ENCODE peak calls at places on chromosomes 13 and 19, in five cellular contexts. K is body of pancreas; W is suprapubic skin; L is Caco-2; Q is CD8-positive, alpha-beta T cell. Y is an unnamed sample.

GRCh38 chr19:36136975-36137686 is 2.7 kb upstream of the CAPNS1 start:
- DNase-seq in K (peak), W (no peak), L (no peak), Q (no peak), Y (peak)

GRCh38 chr13:97810152-97810551 is 143.3 kb upstream of the IPO5 start:
- DNase-seq in K (no peak), W (no peak), L (peak), Q (no peak), Y (peak)

GRCh38 chr13:28658539-28658795 is 463 bp upstream of the POMP start:
- DNase-seq in K (no peak), W (no peak), L (no peak), Q (no peak), Y (no peak)

GRCh38 chr19:40398417-40399056 is 8.6 kb upstream of the HIPK4 start:
- DNase-seq in K (no peak), W (no peak), L (peak), Q (peak), Y (no peak)

GRCh38 chr13:41428155-41428554 is 29.2 kb upstream of the RGCC start:
- DNase-seq in K (no peak), W (no peak), L (no peak), Q (peak), Y (no peak)

GRCh38 chr13:41465215-41465907 is 8.0 kb downstream of the RGCC start:
- DNase-seq in K (no peak), W (no peak), L (no peak), Q (peak), Y (peak)

GRCh38 chr19:21202865-21203494 is 61.1 kb downstream of the ZNF431 start:
- DNase-seq in K (peak), W (no peak), L (no peak), Q (no peak), Y (peak)

GRCh38 chr19:20162821-20163220 is 4.2 kb upstream of the ZNF486 start:
- DNase-seq in K (no peak), W (no peak), L (no peak), Q (no peak), Y (no peak)

GRCh38 chr13:57408312-57408711 is 223.2 kb upstream of the PCDH17 start:
- DNase-seq in K (no peak), W (no peak), L (no peak), Q (no peak), Y (no peak)

GRCh38 chr19:15432018-15432494 is 13.3 kb upstream of the AKAP8L start:
- DNase-seq in K (no peak), W (no peak), L (no peak), Q (no peak), Y (no peak)

GRCh38 chr19:56612737-56613136 is 17.6 kb downstream of the ZNF71 start:
- DNase-seq in K (no peak), W (no peak), L (no peak), Q (no peak), Y (no peak)

GRCh38 chr19:50657222-50657669 is 8.0 kb downstream of the C19orf81 start:
- DNase-seq in K (no peak), W (no peak), L (no peak), Q (no peak), Y (no peak)

GRCh38 chr19:50660083-50660366 is 10.8 kb downstream of the C19orf81 start:
- DNase-seq in K (no peak), W (no peak), L (no peak), Q (no peak), Y (no peak)

GRCh38 chr19:50659318-50660082 is 10.3 kb downstream of the C19orf81 start:
- DNase-seq in K (no peak), W (no peak), L (no peak), Q (no peak), Y (no peak)

GRCh38 chr19:50657672-50658437 is 8.6 kb downstream of the C19orf81 start:
- DNase-seq in K (peak), W (peak), L (peak), Q (peak), Y (peak)

DNA sequence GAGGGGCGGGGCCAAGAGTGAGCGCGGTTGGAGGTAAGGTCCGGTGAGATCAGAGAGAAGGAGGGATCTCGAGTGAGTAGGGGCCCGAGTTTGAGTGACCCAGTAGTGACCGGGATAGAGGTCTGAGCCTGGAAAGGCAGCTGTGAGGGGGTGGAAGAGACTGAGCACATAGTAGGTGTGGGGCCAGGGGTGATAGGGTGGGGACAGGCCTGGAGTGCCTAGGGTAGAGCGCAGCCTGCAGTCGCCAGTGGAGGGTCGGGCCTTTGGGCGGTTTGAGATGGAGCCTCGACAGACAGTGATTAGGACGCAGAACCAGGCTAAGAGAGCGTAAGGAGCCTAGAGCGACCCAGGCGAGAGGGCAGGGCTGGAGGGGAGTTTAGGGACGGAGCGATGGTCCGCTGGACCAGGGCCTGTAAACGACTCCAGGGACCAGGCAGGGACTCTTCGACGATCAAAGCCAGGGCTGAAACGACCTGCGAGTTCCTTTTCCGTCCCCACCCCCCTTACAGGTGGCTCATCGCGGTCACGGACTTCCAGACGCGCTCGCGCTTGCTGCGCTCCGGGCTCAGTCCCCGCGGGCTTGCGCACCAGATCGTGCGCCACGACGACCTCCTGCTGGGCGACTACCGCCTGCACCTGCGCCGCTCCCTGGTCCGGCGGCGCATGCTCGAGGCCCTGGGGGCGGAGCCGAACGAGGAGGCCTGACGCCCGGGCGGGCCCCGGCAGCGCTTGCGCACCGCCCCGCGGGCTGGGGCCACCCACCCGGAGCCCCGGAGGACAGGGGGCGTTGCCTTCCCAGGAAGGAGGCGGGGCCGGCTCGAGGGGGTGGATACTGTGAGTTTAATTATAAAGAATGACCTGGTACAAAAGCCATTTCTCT is 9.4 kb downstream of the C19orf81 start:
- DNase-seq in K (peak), W (no peak), L (no peak), Q (peak), Y (peak)
- TF ChIP-seq CTCF in K (no peak), W (no peak), L (no peak), Q (no peak), Y (no peak)

DNA sequence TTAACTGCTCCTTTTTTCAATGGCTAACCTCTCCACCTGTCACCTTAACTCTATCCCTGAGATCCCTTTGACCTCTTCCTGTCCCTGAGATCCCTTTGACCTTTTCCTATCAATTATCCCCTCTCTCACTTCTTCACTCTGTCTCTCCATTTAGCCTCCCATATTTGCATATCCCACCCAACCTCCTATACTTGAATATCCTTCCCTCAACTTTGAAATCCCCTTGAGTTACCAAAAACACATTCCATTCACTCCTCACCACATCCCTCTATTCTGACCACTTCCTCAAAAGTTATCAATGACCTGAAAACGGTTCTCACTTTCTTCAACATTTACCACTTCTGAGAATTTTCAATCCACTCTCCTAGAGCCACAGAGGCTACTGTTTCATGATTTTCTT is 3.0 kb downstream of the MYCBP2 start:
- DNase-seq in K (no peak), W (no peak), L (no peak), Q (no peak), Y (no peak)
- H3K4me3 ChIP-seq in K (no peak), W (peak), L (no peak), Q (no peak), Y (no peak)

DNA sequence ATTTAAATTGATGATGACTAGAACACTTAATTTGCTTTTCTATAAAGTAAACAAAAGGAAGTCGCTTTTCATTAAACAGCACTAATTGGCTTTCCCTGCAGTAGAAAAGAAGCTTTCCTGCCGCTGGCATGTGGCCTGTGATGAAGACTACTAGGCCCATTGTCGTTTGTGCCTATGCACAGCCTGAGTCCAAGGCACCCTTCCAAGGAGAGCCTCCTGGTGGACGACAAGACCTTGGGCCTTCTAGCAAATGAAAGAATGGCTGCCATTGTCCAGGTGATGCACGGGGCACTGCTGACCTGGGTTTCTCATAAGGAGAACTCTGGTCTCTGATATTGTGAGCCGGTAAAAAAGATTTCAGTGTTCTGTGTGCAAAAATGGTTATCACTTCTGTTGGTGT is 233.0 kb downstream of the COL4A1 start:
- DNase-seq in K (no peak), W (no peak), L (no peak), Q (no peak), Y (no peak)
- TF ChIP-seq CTCF in K (no peak), W (no peak), L (no peak), Q (no peak), Y (no peak)

DNA sequence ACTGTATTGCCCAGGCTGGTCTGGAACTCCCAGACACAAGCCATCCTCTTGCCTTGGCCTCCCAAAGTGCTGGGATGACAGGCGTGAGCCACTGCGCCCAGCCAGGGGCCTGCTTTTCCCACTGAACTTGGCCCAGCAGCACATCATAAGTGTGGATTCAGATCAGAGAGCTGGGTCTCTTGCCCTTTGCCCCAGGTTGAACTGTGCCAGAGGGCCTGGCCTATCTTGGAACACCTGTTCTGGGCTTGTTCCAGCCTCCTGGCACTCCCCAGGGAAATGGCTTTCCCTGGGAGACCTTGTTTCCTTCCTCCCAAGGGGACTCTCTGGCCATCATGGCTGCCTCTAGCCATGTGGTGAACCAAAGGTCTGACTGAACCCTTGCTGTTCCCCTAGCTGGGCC is 3.4 kb downstream of the CC2D1A start:
- DNase-seq in K (peak), W (no peak), L (no peak), Q (no peak), Y (no peak)
- H3K4me3 ChIP-seq in K (no peak), W (no peak), L (no peak), Q (no peak), Y (no peak)

DNA sequence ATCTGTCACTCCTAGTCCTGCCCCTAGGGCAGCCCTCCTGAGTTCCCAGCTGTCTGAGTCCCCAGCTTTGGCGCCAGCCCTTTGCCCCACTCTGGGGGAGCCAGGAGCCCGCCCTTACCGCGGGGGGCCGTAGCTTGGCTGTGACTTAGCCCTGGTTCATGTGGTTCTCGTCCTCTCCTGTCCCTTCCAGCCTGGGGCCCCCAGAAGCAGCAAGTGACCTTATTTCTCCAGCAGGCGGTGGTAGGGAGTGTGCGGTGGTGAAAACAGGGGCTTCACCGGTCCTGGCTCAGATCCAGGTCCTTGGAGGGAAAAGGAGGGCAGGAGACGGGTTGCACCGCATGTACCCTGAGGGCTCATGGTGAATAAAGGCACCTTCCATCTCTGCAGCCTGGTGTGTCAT is 7.9 kb downstream of the GIPC3 start:
- DNase-seq in K (no peak), W (no peak), L (no peak), Q (no peak), Y (no peak)
- TF ChIP-seq CTCF in K (no peak), W (no peak), L (no peak), Q (no peak), Y (no peak)

GRCh38 chr19:47316513-47316912 is 6.9 kb downstream of the C5AR1 start:
- DNase-seq in K (no peak), W (no peak), L (no peak), Q (no peak), Y (no peak)
- H3K4me3 ChIP-seq in K (no peak), W (no peak), L (no peak), Q (no peak), Y (no peak)

GRCh38 chr19:7641288-7642276 is 4.7 kb downstream of the STXBP2 start:
- DNase-seq in K (no peak), W (no peak), L (no peak), Q (no peak), Y (no peak)
- TF ChIP-seq CTCF in K (no peak), W (no peak), L (peak), Q (no peak), Y (no peak)

GRCh38 chr19:2451741-2452140 is 5.0 kb downstream of the LMNB2 start:
- DNase-seq in K (no peak), W (no peak), L (no peak), Q (no peak), Y (no peak)
- H3K4me3 ChIP-seq in K (no peak), W (no peak), L (no peak), Q (no peak), Y (no peak)

Y was measured in cardiac fibroblast.